ENCODE peak calls at places on chromosome 18, in seven cellular contexts. Y is mesendoderm, P is H1, M is neuronal stem cell, T is mesenchymal stem cell, F is IMR-90, A is trophoblast cell. W is an unnamed sample.

GRCh38 chr18:58557013-58557435 is 71.9 kb downstream of the ALPK2 start:
- DNase-seq in P (no peak), Y (no peak), F (no peak), M (no peak), A (no peak), T (no peak), W (no peak)

GRCh38 chr18:6413554-6414117 is 1.1 kb downstream of the L3MBTL4 start:
- DNase-seq in T (no peak), Y (peak), P (no peak), F (no peak), M (no peak), A (no peak), W (no peak)

GRCh38 chr18:68817584-68817983 is 19.7 kb downstream of the CCDC102B start:
- DNase-seq in T (peak), P (no peak), Y (no peak), F (peak), A (no peak), M (no peak), W (no peak)

GRCh38 chr18:614980-615607 is 18.3 kb downstream of the CLUL1 start:
- DNase-seq in T (no peak), F (no peak), M (no peak), A (no peak), Y (no peak), P (no peak), W (no peak)

GRCh38 chr18:46416706-46417638 is 240.0 kb downstream of the LOXHD1 start:
- DNase-seq in M (no peak), P (no peak), A (no peak), Y (peak), T (no peak), F (no peak), W (peak)

GRCh38 chr18:23619388-23619873 is 33.1 kb upstream of the NPC1 start:
- DNase-seq in A (no peak), P (no peak), M (peak), T (peak), F (no peak), Y (peak), W (no peak)

GRCh38 chr18:59461171-59461570 is 102.1 kb upstream of the LMAN1 start:
- DNase-seq in T (no peak), F (no peak), P (no peak), Y (no peak), A (no peak), M (no peak), W (no peak)

GRCh38 chr18:49625021-49625691 is 63.3 kb downstream of the LIPG start:
- DNase-seq in Y (no peak), A (peak), P (no peak), M (no peak), F (peak), T (peak), W (no peak)

GRCh38 chr18:10927290-10927979 is 221.9 kb downstream of the PIEZO2 start:
- DNase-seq in M (no peak), P (no peak), Y (no peak), F (peak), A (peak), T (peak), W (no peak)

GRCh38 chr18:13605477-13605876 is 120.9 kb downstream of the FAM210A start:
- DNase-seq in A (no peak), P (no peak), F (no peak), Y (no peak), T (no peak), M (no peak), W (no peak)

GRCh38 chr18:74066018-74066417 is 81.6 kb downstream of the FBXO15 start:
- DNase-seq in P (no peak), Y (peak), M (no peak), A (no peak), F (no peak), T (no peak), W (no peak)

GRCh38 chr18:69580107-69580506 is 179.4 kb downstream of the DOK6 start:
- DNase-seq in M (no peak), P (no peak), T (peak), F (peak), A (no peak), Y (peak), W (no peak)

GRCh38 chr18:65398347-65398746 is 352.5 kb upstream of the CDH7 start:
- DNase-seq in T (no peak), F (no peak), M (no peak), Y (no peak), A (no peak), P (no peak), W (no peak)
- H3K4ac ChIP-seq in T (no peak), F (no peak), M (no peak), Y (no peak), A (no peak), P (no peak), W (no peak)

GRCh38 chr18:35264409-35264808 is 23.6 kb downstream of the ZNF397 start:
- DNase-seq in T (no peak), F (no peak), P (no peak), A (no peak), Y (no peak), M (no peak), W (no peak)

GRCh38 chr18:35267161-35267651 is 22.8 kb downstream of the ZSCAN30 start:
- DNase-seq in M (no peak), A (no peak), P (no peak), Y (no peak), T (no peak), F (no peak), W (peak)

GRCh38 chr18:35268811-35269210 is 21.2 kb downstream of the ZSCAN30 start:
- DNase-seq in T (no peak), M (no peak), Y (no peak), P (no peak), F (no peak), A (no peak), W (no peak)

GRCh38 chr18:35271656-35272055 is 18.4 kb downstream of the ZSCAN30 start:
- DNase-seq in T (no peak), Y (no peak), A (no peak), P (no peak), M (no peak), F (no peak), W (no peak)

GRCh38 chr18:35267809-35268208 is 22.2 kb downstream of the ZSCAN30 start:
- DNase-seq in F (no peak), T (no peak), A (no peak), Y (no peak), P (no peak), M (no peak), W (no peak)
- H3K4me2 ChIP-seq in F (no peak), T (no peak), A (no peak), Y (no peak), P (peak), M (no peak), W (no peak)

DNA sequence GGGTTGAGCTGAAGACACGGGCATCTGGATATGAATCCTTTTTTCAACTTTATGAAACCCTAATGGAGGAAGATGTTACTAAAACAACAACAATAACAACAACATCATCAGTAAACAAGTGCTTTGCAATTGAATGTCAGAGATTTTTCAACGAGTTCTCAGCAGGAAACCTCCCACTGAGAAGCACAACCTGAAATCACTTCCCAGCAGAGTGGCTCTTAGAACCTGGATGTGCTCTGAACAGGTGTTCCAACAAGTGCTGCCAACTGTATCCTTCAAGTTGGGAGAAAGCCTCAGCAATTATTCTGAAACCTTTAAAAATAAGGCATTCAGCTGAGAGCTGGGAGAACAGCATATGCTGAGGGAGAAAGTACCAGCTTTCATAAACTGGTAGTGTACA is 1622.7 kb upstream of the CELF4 start:
- DNase-seq in A (no peak), M (no peak), Y (no peak), P (no peak), T (no peak), F (no peak), W (peak)
- H3K4ac ChIP-seq in A (no peak), M (no peak), Y (no peak), P (no peak), T (no peak), F (no peak), W (no peak)

GRCh38 chr18:35355140-35355618 is 11.0 kb upstream of the ZNF24 start:
- DNase-seq in Y (peak), T (peak), P (peak), A (peak), F (peak), M (peak), W (peak)
- H3K4me2 ChIP-seq in Y (no peak), T (peak), P (no peak), A (peak), F (peak), M (no peak), W (no peak)

GRCh38 chr18:66833646-66834045 is 229.8 kb upstream of the CDH19 start:
- DNase-seq in M (no peak), P (no peak), T (no peak), Y (no peak), A (no peak), F (no peak), W (no peak)

GRCh38 chr18:66838340-66838987 is 234.6 kb upstream of the CDH19 start:
- DNase-seq in A (no peak), Y (no peak), F (no peak), T (no peak), P (no peak), M (no peak), W (no peak)
- H3K4ac ChIP-seq in A (no peak), Y (no peak), F (no peak), T (no peak), P (no peak), M (no peak), W (no peak)

GRCh38 chr18:62157843-62158242 is 29.0 kb downstream of the PIGN start:
- DNase-seq in Y (no peak), A (no peak), F (no peak), M (no peak), T (no peak), P (no peak), W (no peak)
- H3K4me2 ChIP-seq in Y (no peak), A (no peak), F (no peak), M (no peak), T (no peak), P (no peak), W (no peak)

DNA sequence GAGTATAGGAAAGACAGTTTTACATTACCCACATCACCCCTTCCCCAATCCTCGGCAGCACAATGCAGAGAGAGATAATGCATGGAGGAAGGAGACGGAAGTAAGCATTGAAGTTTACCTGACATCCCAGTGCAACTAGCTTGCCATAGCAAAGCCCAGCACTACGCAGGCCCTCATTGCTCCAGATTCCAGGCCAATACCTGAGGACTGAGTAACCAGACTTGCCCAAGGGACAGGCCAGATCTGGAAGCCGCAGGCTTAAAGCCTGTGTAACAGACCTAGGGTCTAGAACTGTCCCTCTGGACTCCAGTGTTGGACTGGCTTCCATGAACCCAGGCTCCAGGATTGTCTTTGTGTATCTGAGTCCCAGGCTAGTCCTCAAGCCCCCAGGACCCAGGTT is 17.6 kb downstream of the SERPINB4 start:
- DNase-seq in M (no peak), T (no peak), Y (no peak), A (peak), P (no peak), F (no peak), W (no peak)
- H3K4ac ChIP-seq in M (no peak), T (no peak), Y (no peak), A (no peak), P (no peak), F (no peak), W (no peak)

GRCh38 chr18:56217406-56217805 is 421.0 kb downstream of the TXNL1 start:
- DNase-seq in Y (no peak), T (no peak), F (peak), P (no peak), A (no peak), M (no peak), W (no peak)

GRCh38 chr18:56210466-56210865 is 427.9 kb downstream of the TXNL1 start:
- DNase-seq in P (no peak), Y (no peak), T (no peak), M (no peak), F (no peak), A (no peak), W (no peak)

GRCh38 chr18:56214706-56215105 is 423.7 kb downstream of the TXNL1 start:
- DNase-seq in F (no peak), M (no peak), P (no peak), T (no peak), A (no peak), Y (no peak), W (no peak)
- H3K4me2 ChIP-seq in F (no peak), M (no peak), P (no peak), T (no peak), A (no peak), Y (no peak), W (no peak)

W was measured in H9.